ENCODE peak calls at places on chromosomes 2 and 18, in six cellular contexts. X is GM10248; L is cardiac fibroblast; Q is NB4; A is stimulated activated CD4-positive, alpha-beta T cell treated with anti-CD3 and anti-CD28 coated beads, Interleukin-1b, Interleukin-23, amount 100 ng/mL, for 24 hours; T is PC-3. P is an unnamed sample.

GRCh38 chr2:199471443-199472057 is 13.8 kb upstream of the SATB2 start:
- DNase-seq in X (peak; percentile 57), L (peak; percentile 42), Q (peak; percentile 86), A (no peak), T (peak; percentile 53), P (no peak)

GRCh38 chr2:63874204-63875134 is 32.8 kb downstream of the UGP2 start:
- DNase-seq in X (no peak), L (no peak), Q (no peak), A (no peak), T (no peak), P (no peak)

GRCh38 chr2:197300139-197300538 is 10.4 kb downstream of the ANKRD44 start:
- DNase-seq in X (no peak), L (no peak), Q (no peak), A (no peak), T (peak; percentile 75), P (no peak)

GRCh38 chr2:232345251-232345650 is 33.3 kb upstream of the ALPP start:
- DNase-seq in X (no peak), L (no peak), Q (no peak), A (no peak), T (no peak), P (no peak)

GRCh38 chr2:127105656-127106456 is 1.1 kb downstream of the BIN1 start:
- DNase-seq in X (no peak), L (peak; percentile 69), Q (no peak), A (no peak), T (peak; percentile 24), P (no peak)

GRCh38 chr2:170123593-170123992 is 54.4 kb upstream of the MYO3B start:
- DNase-seq in X (no peak), L (peak; percentile 44), Q (no peak), A (no peak), T (peak; percentile 81), P (no peak)

GRCh38 chr2:69973335-69973735 is 11.9 kb upstream of the ASPRV1 start:
- DNase-seq in X (no peak), L (peak; percentile 55), Q (no peak), A (no peak), T (no peak), P (no peak)

GRCh38 chr2:76194376-76194775 is 483.7 kb upstream of the GCFC2 start:
- DNase-seq in X (no peak), L (no peak), Q (no peak), A (no peak), T (no peak), P (no peak)

GRCh38 chr2:121086450-121086849 is 198.6 kb downstream of the TFCP2L1 start:
- DNase-seq in X (no peak), L (no peak), Q (no peak), A (no peak), T (no peak), P (no peak)

GRCh38 chr2:224163573-224164307 is 124.7 kb upstream of the SERPINE2 start:
- DNase-seq in X (no peak), L (peak; percentile 54), Q (no peak), A (no peak), T (peak; percentile 80), P (no peak)

GRCh38 chr2:174826051-174826450 is 61.8 kb upstream of the CHRNA1 start:
- DNase-seq in X (no peak), L (no peak), Q (no peak), A (no peak), T (no peak), P (no peak)

GRCh38 chr2:160315337-160315736 is 115.3 kb upstream of the ITGB6 start:
- DNase-seq in X (no peak), L (peak; percentile 62), Q (no peak), A (no peak), T (no peak), P (no peak)

GRCh38 chr2:28358668-28359201 is 33.9 kb upstream of the FOSL2 start:
- DNase-seq in X (no peak), L (no peak), Q (no peak), A (no peak), T (no peak), P (no peak)

GRCh38 chr2:222656544-222657446 is 903 bp upstream of the FARSB start:
- DNase-seq in X (no peak), L (peak; percentile 3), Q (peak; percentile 20), A (no peak), T (no peak), P (no peak)

GRCh38 chr18:361941-362913 is 94.4 kb upstream of the THOC1 start:
- DNase-seq in X (no peak), L (peak; percentile 68), Q (no peak), A (no peak), T (peak; percentile 17), P (no peak)

GRCh38 chr2:149166958-149167810 is 128.7 kb downstream of the LYPD6B start:
- DNase-seq in X (no peak), L (no peak), Q (peak; percentile 99), A (peak; percentile 17), T (peak; percentile 7), P (peak; percentile 81)

GRCh38 chr2:190179754-190180312 is 117.3 kb upstream of the MSTN start:
- DNase-seq in X (peak; percentile 31), L (no peak), Q (peak; percentile 10), A (no peak), T (no peak), P (no peak)

GRCh38 chr18:59957957-59958356 is 58.2 kb downstream of the PMAIP1 start:
- DNase-seq in X (no peak), L (peak; percentile 51), Q (peak; percentile 5), A (no peak), T (peak; percentile 74), P (no peak)